ENCODE peak calls at places on chromosomes 7 and 10, in nine cellular contexts. X is kidney tubule cell; O is GDM1; K is HCT116; R is CD8-positive, alpha-beta memory T cell; E is astrocyte of the spinal cord; P is SK-MEL-5; C is posterior vena cava; D is T-helper 1 cell. W is an unnamed sample.

GRCh38 chr7:75575488-75576112 is 83.5 kb downstream of the SPDYE5 start:
- DNase-seq in P (no peak), C (no peak), E (no peak), R (no peak), D (no peak), K (no peak), O (no peak), X (no peak), W (no peak)

GRCh38 chr7:3191545-3191944 is 109.5 kb upstream of the SDK1 start:
- DNase-seq in D (no peak), E (no peak), K (no peak), O (no peak), R (no peak), X (no peak), P (no peak), C (no peak), W (no peak)

GRCh38 chr10:24680647-24681475 is 42.8 kb downstream of the ARHGAP21 start:
- DNase-seq in K (no peak), O (no peak), P (no peak), X (no peak), E (peak), C (no peak), D (no peak), R (no peak), W (peak)

GRCh38 chr10:16986082-16986405 is 143.6 kb downstream of the CUBN start:
- DNase-seq in P (no peak), R (no peak), K (no peak), C (no peak), D (no peak), X (no peak), E (no peak), O (no peak), W (no peak)

GRCh38 chr10:60542691-60543090 is 153.0 kb upstream of the ANK3 start:
- DNase-seq in C (no peak), X (no peak), D (no peak), O (no peak), K (no peak), E (no peak), R (no peak), P (no peak), W (peak)

GRCh38 chr7:100705753-100706671 is at the start of gene POP7:
- DNase-seq in K (peak), E (peak), P (peak), X (peak), C (peak), O (peak), R (peak), D (peak), W (peak)

GRCh38 chr10:88707429-88708110 is 1.5 kb downstream of the LIPK start:
- DNase-seq in O (no peak), K (peak), R (no peak), P (no peak), X (peak), E (peak), D (no peak), C (no peak), W (peak)

GRCh38 chr7:18702071-18702829 is 206.7 kb downstream of the HDAC9 start:
- DNase-seq in C (no peak), D (no peak), O (no peak), X (no peak), P (no peak), R (no peak), E (no peak), K (no peak), W (no peak)

GRCh38 chr10:61175331-61175730 is 231.3 kb upstream of the RHOBTB1 start:
- DNase-seq in P (no peak), C (no peak), K (no peak), D (no peak), O (no peak), R (no peak), X (no peak), E (peak), W (peak)

GRCh38 chr10:31836569-31837406 is 91.8 kb downstream of the ARHGAP12 start:
- DNase-seq in D (no peak), P (peak), K (peak), E (peak), R (no peak), O (peak), X (peak), C (no peak), W (peak)

GRCh38 chr7:79459381-79459780 is 5.9 kb upstream of the MAGI2 start:
- DNase-seq in P (no peak), X (no peak), K (no peak), R (no peak), C (peak), D (no peak), E (no peak), O (no peak), W (no peak)

GRCh38 chr10:109587366-109587765 is 335.9 kb downstream of the XPNPEP1 start:
- DNase-seq in D (no peak), R (no peak), X (no peak), O (no peak), P (peak), K (no peak), C (no peak), E (no peak), W (no peak)

GRCh38 chr7:98869001-98869373 is 827 bp downstream of the TMEM130 start:
- DNase-seq in E (no peak), P (no peak), C (peak), R (no peak), D (no peak), X (no peak), K (no peak), O (no peak), W (no peak)

GRCh38 chr7:44116087-44116788 is 7.1 kb downstream of the POLD2 start:
- DNase-seq in E (no peak), K (no peak), P (no peak), D (no peak), R (no peak), C (no peak), O (no peak), X (no peak), W (no peak)

GRCh38 chr10:59319854-59320253 is 42.5 kb downstream of the FAM13C start:
- DNase-seq in E (no peak), C (no peak), P (peak), K (peak), R (no peak), O (no peak), X (no peak), D (no peak), W (no peak)

GRCh38 chr7:151243411-151244155 is 4.9 kb downstream of the SMARCD3 start:
- DNase-seq in E (no peak), C (peak), D (no peak), K (no peak), O (no peak), R (no peak), P (no peak), X (no peak), W (no peak)

GRCh38 chr10:98012654-98013053 is 17.8 kb downstream of the CRTAC1 start:
- DNase-seq in K (no peak), E (no peak), X (no peak), C (no peak), D (no peak), O (no peak), R (no peak), P (no peak), W (no peak)

GRCh38 chr10:122504551-122504950 is 43.2 kb downstream of the HTRA1 start:
- DNase-seq in R (no peak), E (peak), C (peak), K (no peak), P (no peak), O (no peak), X (peak), D (no peak), W (peak)

GRCh38 chr7:55063036-55063435 is 44.2 kb downstream of the EGFR start:
- DNase-seq in D (no peak), E (no peak), X (no peak), P (no peak), R (no peak), O (no peak), K (no peak), C (no peak), W (no peak)

GRCh38 chr10:69352569-69353264 is 64.0 kb downstream of the TACR2 start:
- DNase-seq in X (peak), C (no peak), R (no peak), O (no peak), K (no peak), E (peak), P (no peak), D (no peak), W (peak)

W was measured in fibroblast of lung.